ENCODE peak calls at places on chromosomes 16 and 17, in seven cellular contexts. T is K562, X is IMR-90, Y is GM23248, H is MM.1S, U is H9, I is HCT116. A is an unnamed sample.

GRCh38 chr17:62109378-62109902 is 44.4 kb upstream of the MED13 start:
- DNase-seq in T (peak; percentile 90), X (peak; percentile 60), Y (peak; percentile 85), H (peak; percentile 92), U (peak; percentile 95), I (peak; percentile 95), A (peak; percentile 82)

GRCh38 chr16:2511128-2511785 is 2.5 kb upstream of the ATP6V0C start:
- DNase-seq in T (peak; percentile 83), X (peak; percentile 71), Y (peak; percentile 70), H (no peak), U (peak; percentile 57), I (no peak), A (peak; percentile 99)

GRCh38 chr17:30554839-30555751 is 77.9 kb downstream of the GOSR1 start:
- DNase-seq in T (peak; percentile 22), X (peak; percentile 15), Y (peak; percentile 41), H (no peak), U (peak; percentile 81), I (peak; percentile 10), A (no peak)

GRCh38 chr16:48384305-48384981 is 770 bp downstream of the SIAH1 start:
- DNase-seq in T (peak; percentile 78), X (peak; percentile 40), Y (peak; percentile 76), H (peak; percentile 38), U (peak; percentile 69), I (no peak), A (peak; percentile 96)

GRCh38 chr17:50149425-50150353 is 788 bp downstream of the PPP1R9B start:
- DNase-seq in T (peak; percentile 67), X (peak; percentile 48), Y (peak; percentile 84), H (peak; percentile 71), U (peak; percentile 69), I (no peak), A (peak; percentile 91)

GRCh38 chr17:51585514-51586104 is 325.3 kb downstream of the UTP18 start:
- DNase-seq in T (no peak), X (no peak), Y (no peak), H (peak; percentile 60), U (peak; percentile 75), I (peak; percentile 18), A (no peak)

GRCh38 chr17:67358612-67359011 is 7.8 kb downstream of the PSMD12 start:
- DNase-seq in T (no peak), X (peak; percentile 41), Y (peak; percentile 63), H (no peak), U (no peak), I (no peak), A (no peak)

GRCh38 chr16:84839054-84839453 is 19.3 kb downstream of the CRISPLD2 start:
- DNase-seq in T (no peak), X (peak; percentile 80), Y (peak; percentile 75), H (no peak), U (no peak), I (peak; percentile 43), A (peak; percentile 88)

GRCh38 chr16:83840060-83840617 is 32.4 kb downstream of the HSBP1 start:
- DNase-seq in T (no peak), X (no peak), Y (no peak), H (no peak), U (no peak), I (no peak), A (no peak)

GRCh38 chr17:48522031-48522593 is 8.7 kb downstream of the HOXB1 start:
- DNase-seq in T (peak; percentile 92), X (peak; percentile 58), Y (no peak), H (no peak), U (peak; percentile 72), I (no peak), A (no peak)

GRCh38 chr17:82023447-82024241 is 539 bp downstream of the LRRC45 start:
- DNase-seq in T (no peak), X (peak; percentile 8), Y (peak; percentile 56), H (peak; percentile 35), U (no peak), I (no peak), A (peak; percentile 96)

GRCh38 chr17:37291351-37291750 is 84.4 kb upstream of the C17orf78 start:
- DNase-seq in T (no peak), X (no peak), Y (no peak), H (no peak), U (no peak), I (no peak), A (no peak)

GRCh38 chr17:73007447-73007846 is 85.0 kb downstream of the SLC39A11 start:
- DNase-seq in T (no peak), X (peak; percentile 80), Y (peak; percentile 7), H (no peak), U (no peak), I (no peak), A (peak; percentile 58)

GRCh38 chr17:57363998-57364645 is 107.8 kb downstream of the MSI2 start:
- DNase-seq in T (no peak), X (no peak), Y (no peak), H (no peak), U (no peak), I (no peak), A (no peak)

GRCh38 chr17:26818736-26819135 is 475.2 kb upstream of the WSB1 start:
- DNase-seq in T (no peak), X (peak; percentile 47), Y (no peak), H (no peak), U (no peak), I (peak; percentile 10), A (no peak)

GRCh38 chr17:63963123-63963522 is 9.6 kb downstream of the SCN4A start:
- DNase-seq in T (no peak), X (no peak), Y (no peak), H (no peak), U (no peak), I (no peak), A (no peak)

GRCh38 chr17:63960006-63960405 is 12.7 kb downstream of the SCN4A start:
- DNase-seq in T (no peak), X (no peak), Y (no peak), H (no peak), U (no peak), I (no peak), A (peak; percentile 51)

GRCh38 chr17:63962298-63962744 is 10.4 kb downstream of the SCN4A start:
- DNase-seq in T (no peak), X (no peak), Y (no peak), H (no peak), U (no peak), I (no peak), A (no peak)

GRCh38 chr17:63960430-63960829 is 12.3 kb downstream of the SCN4A start:
- DNase-seq in T (no peak), X (no peak), Y (no peak), H (no peak), U (peak; percentile 68), I (no peak), A (no peak)

GRCh38 chr17:63961355-63962207 is 11.1 kb downstream of the SCN4A start:
- DNase-seq in T (peak; percentile 98), X (peak; percentile 53), Y (peak; percentile 85), H (peak; percentile 54), U (peak; percentile 100), I (peak; percentile 92), A (peak; percentile 89)
- H2AFZ ChIP-seq in T (peak overlapping the region; percentile 86), X (peak overlapping the region; percentile 67), Y (no peak overlapping the region), H (peak overlapping the region; percentile 11), U (no peak overlapping the region), I (no peak overlapping the region), A (no peak overlapping the region)

DNA sequence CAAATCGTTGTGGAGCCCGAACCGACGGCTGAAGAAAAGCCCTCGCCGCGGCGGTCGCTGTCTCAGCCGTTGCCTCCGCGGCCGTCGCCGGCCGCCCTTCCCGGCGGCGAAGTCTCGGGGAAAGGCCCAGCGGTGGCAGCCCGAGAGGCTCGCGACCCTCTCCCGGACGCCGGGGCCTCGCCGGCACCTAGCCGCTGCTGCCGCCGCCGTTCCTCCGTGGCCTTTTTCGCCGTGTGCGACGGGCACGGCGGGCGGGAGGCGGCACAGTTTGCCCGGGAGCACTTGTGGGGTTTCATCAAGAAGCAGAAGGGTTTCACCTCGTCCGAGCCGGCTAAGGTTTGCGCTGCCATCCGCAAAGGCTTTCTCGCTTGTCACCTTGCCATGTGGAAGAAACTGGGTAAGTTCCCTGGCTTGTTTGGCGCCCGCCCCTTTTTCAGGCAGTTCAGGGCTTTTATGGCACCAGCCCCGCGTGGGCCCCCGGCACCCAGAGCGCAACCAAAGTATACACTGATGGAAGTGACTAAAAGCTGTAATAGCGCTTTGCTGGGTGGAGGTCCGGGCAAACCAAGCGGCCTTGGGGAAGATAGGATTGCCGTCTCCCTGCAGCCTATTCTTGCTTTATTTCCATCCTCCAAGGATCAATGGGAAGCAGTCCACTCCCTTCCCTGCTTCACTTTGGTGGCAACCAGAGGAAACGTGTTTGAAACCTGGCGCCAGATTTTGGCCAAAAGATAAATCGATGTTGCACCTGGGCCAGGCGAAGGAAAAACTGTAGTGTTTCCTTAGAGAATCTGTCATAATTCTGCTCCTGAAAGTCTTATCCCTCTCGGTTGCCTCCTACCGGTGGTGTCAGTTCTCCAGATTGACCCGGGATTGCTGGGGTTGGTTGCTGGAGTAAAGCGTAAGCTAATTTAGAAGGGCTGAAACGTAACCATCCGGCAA is 768 bp downstream of the PPM1D start:
- DNase-seq in T (peak; percentile 78), X (peak; percentile 85), Y (peak; percentile 94), H (peak; percentile 80), U (peak; percentile 82), I (peak; percentile 84), A (peak; percentile 96)
- H2AFZ ChIP-seq in T (peak overlapping the region; percentile 79), X (peak overlapping the region; percentile 90), Y (peak overlapping the region; percentile 81), H (peak overlapping the region; percentile 77), U (no peak overlapping the region), I (no peak overlapping the region), A (peak overlapping the region; percentile 81)

GRCh38 chr17:1490643-1491405 is 1.7 kb downstream of the MYO1C start:
- DNase-seq in T (peak; percentile 83), X (no peak), Y (peak; percentile 76), H (peak; percentile 76), U (peak; percentile 76), I (no peak), A (peak; percentile 98)
- H2AFZ ChIP-seq in T (peak overlapping the region; percentile 80), X (peak overlapping the region; percentile 93), Y (peak overlapping the region; percentile 23), H (peak overlapping the region; percentile 85), U (no peak overlapping the region), I (no peak overlapping the region), A (peak overlapping the region; percentile 72)

GRCh38 chr17:39551879-39552278 is 55.8 kb downstream of the NEUROD2 start:
- DNase-seq in T (no peak), X (peak; percentile 42), Y (peak; percentile 67), H (no peak), U (no peak), I (no peak), A (peak; percentile 82)

GRCh38 chr17:39547713-39548478 is 59.8 kb downstream of the NEUROD2 start:
- DNase-seq in T (peak; percentile 75), X (no peak), Y (peak; percentile 47), H (peak; percentile 57), U (peak; percentile 76), I (peak; percentile 13), A (peak; percentile 89)

GRCh38 chr17:39555368-39555767 is 52.4 kb downstream of the NEUROD2 start:
- DNase-seq in T (no peak), X (no peak), Y (no peak), H (no peak), U (no peak), I (no peak), A (no peak)

GRCh38 chr17:39548494-39548893 is 59.2 kb downstream of the NEUROD2 start:
- DNase-seq in T (no peak), X (no peak), Y (peak; percentile 14), H (no peak), U (no peak), I (no peak), A (no peak)

DNA sequence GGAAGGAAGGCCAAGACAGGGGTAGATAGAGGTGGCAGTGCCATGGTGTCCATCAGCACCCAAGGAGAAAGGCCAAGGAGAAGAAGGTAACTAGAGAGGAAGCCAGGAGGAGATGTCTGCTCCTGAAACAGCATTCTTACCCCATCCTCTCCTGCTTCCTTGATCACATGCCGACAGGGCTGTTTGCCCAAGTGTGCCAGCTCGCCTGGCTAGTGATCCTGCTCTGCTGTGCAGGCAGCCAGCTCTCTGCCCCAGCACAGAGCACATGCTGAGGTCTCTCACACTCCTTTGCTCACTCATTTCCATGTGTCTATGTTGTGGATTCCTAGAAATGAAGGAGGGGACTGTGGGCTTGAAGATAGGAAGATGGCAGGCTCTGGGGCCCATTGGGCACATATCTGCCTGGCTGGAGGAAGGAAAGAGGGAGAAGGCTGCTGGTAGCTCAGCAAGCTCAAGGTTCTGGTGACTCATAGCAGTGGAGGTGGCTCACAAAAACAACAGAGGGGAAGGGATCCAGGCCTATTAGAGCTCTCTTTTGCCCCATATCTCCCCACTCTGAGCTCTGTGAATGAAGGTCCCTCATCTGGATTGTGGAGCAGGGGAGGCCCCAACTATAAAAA is 54.3 kb downstream of the NEUROD2 start:
- DNase-seq in T (no peak), X (peak; percentile 60), Y (peak; percentile 84), H (no peak), U (no peak), I (no peak), A (no peak)
- H2AFZ ChIP-seq in T (no peak overlapping the region), X (no peak overlapping the region), Y (no peak overlapping the region), H (no peak overlapping the region), U (no peak overlapping the region), I (no peak overlapping the region), A (no peak overlapping the region)

A was measured in osteoblast.